ENCODE peak calls at places on chromosomes 12 and 14, in four cellular contexts. L, S, N and D are unnamed samples.

GRCh38 chr12:89319606-89320005 is 32.7 kb downstream of the DUSP6 start:
- DNase-seq in L (no peak), S (no peak), N (no peak), D (no peak)

GRCh38 chr14:81208489-81208888 is 12.3 kb downstream of the GTF2A1 start:
- DNase-seq in L (no peak), S (no peak), N (no peak), D (no peak)

GRCh38 chr12:66964629-66965028 is 285.8 kb upstream of the GRIP1 start:
- DNase-seq in L (no peak), S (no peak), N (no peak), D (no peak)

GRCh38 chr12:53193040-53193439 is 12.3 kb upstream of the CSAD start:
- DNase-seq in L (no peak), S (no peak), N (no peak), D (no peak)

GRCh38 chr12:88334271-88334670 is 192.2 kb downstream of the TMTC3 start:
- DNase-seq in L (peak), S (no peak), N (no peak), D (no peak)

GRCh38 chr12:43914391-43914790 is 78.5 kb downstream of the TMEM117 start:
- DNase-seq in L (no peak), S (no peak), N (no peak), D (no peak)

GRCh38 chr12:124940393-124941169 is 26.1 kb upstream of the UBC start:
- DNase-seq in L (peak), S (peak), N (peak), D (peak)

GRCh38 chr14:71498151-71498734 is 434.0 kb upstream of the RGS6 start:
- DNase-seq in L (no peak), S (no peak), N (no peak), D (no peak)

GRCh38 chr12:50127546-50127945 is 15.5 kb downstream of the COX14 start:
- DNase-seq in L (no peak), S (no peak), N (no peak), D (no peak)

GRCh38 chr12:93563807-93564538 is 8.5 kb upstream of the SOCS2 start:
- DNase-seq in L (no peak), S (peak), N (no peak), D (peak)

GRCh38 chr14:96502621-96503251 is 554 bp downstream of the PAPOLA start:
- DNase-seq in L (peak), S (peak), N (peak), D (peak)

GRCh38 chr12:20527396-20528154 is 159.2 kb downstream of the PDE3A start:
- DNase-seq in L (no peak), S (no peak), N (no peak), D (no peak)

GRCh38 chr12:100356646-100357223 is at the start of gene SLC17A8:
- DNase-seq in L (peak), S (no peak), N (peak), D (no peak)

GRCh38 chr12:116898675-116899074 is 12.1 kb upstream of the FBXW8 start:
- DNase-seq in L (no peak), S (no peak), N (no peak), D (no peak)

GRCh38 chr12:51262758-51263177 is 7.4 kb downstream of the SMAGP start:
- DNase-seq in L (peak), S (no peak), N (no peak), D (peak)

DNA sequence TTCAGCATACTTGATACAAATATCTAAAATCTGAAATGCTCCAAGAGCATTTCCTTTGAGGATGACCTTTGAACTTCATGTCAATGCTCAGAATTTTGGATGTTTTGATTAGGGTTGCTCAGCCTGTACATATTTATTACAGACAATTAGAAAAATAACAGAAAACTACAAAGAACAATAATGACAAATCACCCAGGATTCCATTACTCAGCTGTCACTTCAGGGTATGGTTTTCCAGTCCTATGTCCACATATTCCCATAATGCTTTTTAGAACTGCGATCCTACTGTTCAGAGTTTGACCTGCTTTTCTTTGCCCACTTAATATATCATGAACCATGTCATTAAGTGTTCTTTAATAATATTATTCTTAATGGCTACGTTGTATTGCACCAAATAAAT is 11.4 kb downstream of the DLGAP5 start:
- DNase-seq in L (no peak), S (no peak), N (no peak), D (no peak)
- TF ChIP-seq FOXJ3 in L (no peak), S (no peak), N (no peak), D (no peak)

GRCh38 chr12:131831635-131832041 is 3.4 kb downstream of the MMP17 start:
- DNase-seq in L (no peak), S (no peak), N (no peak), D (no peak)

GRCh38 chr12:131829351-131829794 is 1.2 kb downstream of the MMP17 start:
- DNase-seq in L (no peak), S (no peak), N (peak), D (no peak)

GRCh38 chr12:131829795-131830334 is 1.7 kb downstream of the MMP17 start:
- DNase-seq in L (no peak), S (no peak), N (peak), D (no peak)

GRCh38 chr12:131831021-131831571 is 2.9 kb downstream of the MMP17 start:
- DNase-seq in L (peak), S (no peak), N (no peak), D (no peak)

GRCh38 chr12:131830335-131831020 is 2.3 kb downstream of the MMP17 start:
- DNase-seq in L (peak), S (peak), N (peak), D (peak)
- TF ChIP-seq USF2 in L (no peak), S (no peak), N (no peak), D (no peak)

GRCh38 chr12:108607981-108608600 is 10.2 kb upstream of the TMEM119 start:
- DNase-seq in L (no peak), S (no peak), N (no peak), D (no peak)
- TF ChIP-seq FOXJ3 in L (no peak), S (no peak), N (no peak), D (no peak)

GRCh38 chr12:4084631-4085030 is 188.9 kb upstream of the CCND2 start:
- DNase-seq in L (no peak), S (no peak), N (no peak), D (no peak)

GRCh38 chr12:4091001-4091789 is 182.4 kb upstream of the CCND2 start:
- DNase-seq in L (no peak), S (no peak), N (no peak), D (no peak)

GRCh38 chr12:4086481-4086880 is 187.1 kb upstream of the CCND2 start:
- DNase-seq in L (no peak), S (no peak), N (no peak), D (no peak)

GRCh38 chr12:4089147-4089606 is 184.4 kb upstream of the CCND2 start:
- DNase-seq in L (no peak), S (no peak), N (no peak), D (no peak)
- TF ChIP-seq USF2 in L (no peak), S (no peak), N (no peak), D (no peak)

DNA sequence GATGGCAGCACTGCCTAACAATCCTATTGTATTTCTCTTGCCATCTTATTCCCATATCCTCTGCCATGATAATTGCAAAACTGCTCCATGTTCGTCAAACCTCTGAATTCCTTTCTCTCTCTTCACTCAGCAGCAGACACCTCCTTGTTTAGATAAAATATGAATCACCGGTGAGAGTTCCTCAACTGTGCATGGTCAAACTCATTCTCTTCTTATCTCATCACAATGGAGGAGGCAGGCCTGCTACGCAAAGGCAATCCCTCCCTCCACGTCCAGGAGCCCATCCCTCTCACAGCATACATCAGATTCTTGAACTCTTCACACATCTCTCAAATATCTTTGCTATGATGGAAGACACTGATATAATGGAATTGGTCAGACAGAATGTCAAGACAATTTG is 90.1 kb upstream of the DAAM1 start:
- DNase-seq in L (no peak), S (no peak), N (no peak), D (no peak)
- TF ChIP-seq FOXJ3 in L (no peak), S (no peak), N (no peak), D (no peak)

GRCh38 chr14:37650356-37651037 is 55.1 kb downstream of the TTC6 start:
- DNase-seq in L (no peak), S (peak), N (no peak), D (no peak)
- TF ChIP-seq USF2 in L (no peak), S (peak), N (no peak), D (no peak)

GRCh38 chr14:95327558-95328374 is 8.1 kb upstream of the CLMN start:
- DNase-seq in L (no peak), S (no peak), N (no peak), D (no peak)
- TF ChIP-seq FOXJ3 in L (no peak), S (no peak), N (no peak), D (no peak)

DNA sequence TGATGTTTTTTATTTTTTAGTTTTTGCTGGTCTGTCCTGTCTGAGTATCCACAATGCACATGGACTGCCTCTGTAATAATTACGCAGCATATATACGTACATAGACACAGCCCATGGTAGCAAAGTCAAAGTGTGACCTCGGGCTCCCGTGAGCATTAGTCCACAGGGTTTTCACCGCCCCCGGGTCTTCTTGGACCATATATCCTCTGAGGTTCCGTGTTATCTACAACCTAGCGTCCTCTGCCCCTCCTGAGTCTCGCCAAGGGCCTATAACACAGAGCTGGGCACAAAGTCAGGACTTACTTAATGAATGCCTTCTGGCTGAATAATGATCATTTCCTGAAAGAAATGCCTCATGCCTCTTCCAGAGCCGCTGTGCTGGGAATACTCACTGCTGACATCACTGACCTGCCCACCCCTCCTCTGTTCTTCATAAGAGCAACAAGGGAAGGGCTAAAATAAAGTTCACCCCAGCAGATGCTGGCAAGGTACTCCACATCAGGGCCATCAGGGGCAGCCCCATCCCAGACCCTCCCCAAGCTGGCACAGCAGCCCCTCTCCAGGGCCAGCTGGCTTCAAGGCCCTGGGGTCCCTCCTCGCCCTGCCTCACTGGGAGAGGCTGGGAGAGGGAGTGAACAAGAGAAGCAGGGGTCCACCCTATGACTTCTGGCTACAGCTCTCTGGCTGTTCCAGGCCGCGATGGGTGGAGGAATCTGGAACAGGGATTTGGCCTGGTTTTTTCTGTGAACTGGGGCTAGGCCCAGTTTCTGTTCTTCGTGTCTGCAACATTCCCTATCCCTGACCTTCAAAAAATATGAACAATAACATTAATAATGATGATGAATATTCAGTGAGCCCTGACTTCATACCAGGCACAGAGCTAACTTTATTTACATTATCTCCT is 7.9 kb downstream of the HDAC7 start:
- DNase-seq in L (no peak), S (no peak), N (no peak), D (no peak)
- TF ChIP-seq USF2 in L (no peak), S (no peak), N (no peak), D (no peak)

DNA sequence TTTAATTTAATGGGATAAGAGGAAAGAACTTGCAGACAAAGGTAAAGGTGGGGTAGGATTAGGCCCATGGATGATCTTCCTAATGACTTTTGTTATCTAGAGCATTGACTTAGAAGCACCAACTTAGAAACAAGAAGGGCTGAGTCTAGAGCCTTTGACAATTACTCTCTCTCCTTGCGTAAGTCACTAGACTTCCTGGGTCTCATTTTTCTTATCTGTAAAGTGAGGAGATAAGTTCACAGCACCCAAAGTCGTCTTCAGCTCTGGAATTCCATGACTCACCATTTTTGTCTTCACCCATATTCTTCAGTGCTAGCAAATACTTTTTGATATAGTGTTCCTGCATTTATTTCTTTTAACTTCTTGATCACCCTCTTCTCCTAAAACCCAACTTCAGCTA is 75.7 kb downstream of the SSPN start:
- DNase-seq in L (no peak), S (no peak), N (no peak), D (no peak)
- TF ChIP-seq FOXJ3 in L (no peak), S (no peak), N (no peak), D (no peak)